ENCODE peak calls at places on chromosome 9, in four cellular contexts. D is caudate nucleus, I is WTC11, P is fibroblast of mammary gland. T is an unnamed sample.

GRCh38 chr9:71937898-71938297 is 26.5 kb downstream of the C9orf85 start:
- DNase-seq in P (no peak), D (no peak), I (no peak), T (no peak)

GRCh38 chr9:128882677-128883590 is 1.0 kb downstream of the LRRC8A start:
- DNase-seq in P (peak), D (no peak), I (no peak), T (no peak)

GRCh38 chr9:127650511-127650910 is 38.4 kb downstream of the STXBP1 start:
- DNase-seq in D (no peak), I (no peak), P (no peak), T (no peak)

GRCh38 chr9:18492612-18493011 is 18.7 kb downstream of the ADAMTSL1 start:
- DNase-seq in I (no peak), D (no peak), P (peak), T (no peak)

GRCh38 chr9:104885818-104886709 is 41.9 kb downstream of the ABCA1 start:
- DNase-seq in I (no peak), P (no peak), D (no peak), T (no peak)

GRCh38 chr9:113581865-113582697 is 118.6 kb downstream of the RGS3 start:
- DNase-seq in I (no peak), P (peak), D (no peak), T (peak)

GRCh38 chr9:32398207-32398606 is 13.8 kb downstream of the ACO1 start:
- DNase-seq in P (peak), I (no peak), D (no peak), T (no peak)

GRCh38 chr9:129289131-129289731 is 111.2 kb upstream of the IER5L start:
- DNase-seq in P (no peak), D (no peak), I (no peak), T (no peak)

GRCh38 chr9:36832232-36832795 is 201.8 kb downstream of the PAX5 start:
- DNase-seq in I (no peak), D (no peak), P (no peak), T (peak)

GRCh38 chr9:109923371-109923770 is 143.4 kb downstream of the PALM2AKAP2 start:
- DNase-seq in P (no peak), I (no peak), D (peak), T (no peak)

GRCh38 chr9:102972780-102973179 is 22.4 kb upstream of the CYLC2 start:
- DNase-seq in I (no peak), D (no peak), P (no peak), T (no peak)

GRCh38 chr9:113903514-113904077 is 27.5 kb downstream of the ZNF618 start:
- DNase-seq in P (no peak), D (no peak), I (no peak), T (no peak)

GRCh38 chr9:134390537-134390936 is 64.3 kb downstream of the RXRA start:
- DNase-seq in P (no peak), I (no peak), D (no peak), T (no peak)